ENCODE peak calls at places on chromosomes 16 and 17, in five cellular contexts. One of them, this sample, is unnamed.
A peak's percentile ranks its signal among the peaks of the same experiment; 100 is the strongest.

GRCh38 chr17:28185658-28186057 is 133.3 kb upstream of the TMEM97 start:
- DNase-seq in bronchial epithelial cell: no peak
- DNase-seq in GM10248: no peak
- DNase-seq in H54: no peak
- DNase-seq in stimulated activated CD4-positive, alpha-beta T cell treated with anti-CD3 and anti-CD28 coated beads, Interleukin-4, amount 100 ng/mL, for 1 hour: no peak
- DNase-seq in this sample: no peak

GRCh38 chr17:17236295-17237025 is 508 bp downstream of the FLCN start:
- DNase-seq in bronchial epithelial cell: peak; percentile 37
- DNase-seq in GM10248: no peak
- DNase-seq in H54: no peak
- DNase-seq in stimulated activated CD4-positive, alpha-beta T cell treated with anti-CD3 and anti-CD28 coated beads, Interleukin-4, amount 100 ng/mL, for 1 hour: no peak
- DNase-seq in this sample: peak; percentile 5

GRCh38 chr17:55606431-55606830 is 95.2 kb upstream of the SMIM36 start:
- DNase-seq in bronchial epithelial cell: no peak
- DNase-seq in GM10248: no peak
- DNase-seq in H54: no peak
- DNase-seq in stimulated activated CD4-positive, alpha-beta T cell treated with anti-CD3 and anti-CD28 coated beads, Interleukin-4, amount 100 ng/mL, for 1 hour: no peak
- DNase-seq in this sample: no peak

GRCh38 chr17:10130263-10130662 is 68.1 kb downstream of the GAS7 start:
- DNase-seq in bronchial epithelial cell: no peak
- DNase-seq in GM10248: no peak
- DNase-seq in H54: no peak
- DNase-seq in stimulated activated CD4-positive, alpha-beta T cell treated with anti-CD3 and anti-CD28 coated beads, Interleukin-4, amount 100 ng/mL, for 1 hour: no peak
- DNase-seq in this sample: no peak

GRCh38 chr16:84065536-84066132 is 23.0 kb upstream of the SLC38A8 start:
- DNase-seq in bronchial epithelial cell: peak; percentile 61
- DNase-seq in GM10248: no peak
- DNase-seq in H54: no peak
- DNase-seq in stimulated activated CD4-positive, alpha-beta T cell treated with anti-CD3 and anti-CD28 coated beads, Interleukin-4, amount 100 ng/mL, for 1 hour: peak; percentile 32
- DNase-seq in this sample: peak; percentile 43

GRCh38 chr17:79796570-79797491 is at the start of gene CBX8:
- DNase-seq in bronchial epithelial cell: peak; percentile 94
- DNase-seq in GM10248: peak; percentile 100
- DNase-seq in H54: peak; percentile 99
- DNase-seq in stimulated activated CD4-positive, alpha-beta T cell treated with anti-CD3 and anti-CD28 coated beads, Interleukin-4, amount 100 ng/mL, for 1 hour: peak; percentile 99
- DNase-seq in this sample: peak; percentile 97

GRCh38 chr16:30961384-30961783 is 3.8 kb downstream of the SETD1A start:
- DNase-seq in bronchial epithelial cell: no peak
- DNase-seq in GM10248: no peak
- DNase-seq in H54: no peak
- DNase-seq in stimulated activated CD4-positive, alpha-beta T cell treated with anti-CD3 and anti-CD28 coated beads, Interleukin-4, amount 100 ng/mL, for 1 hour: no peak
- DNase-seq in this sample: no peak

GRCh38 chr17:33113281-33114010 is 121.8 kb downstream of the SPACA3 start:
- DNase-seq in bronchial epithelial cell: no peak
- DNase-seq in GM10248: no peak
- DNase-seq in H54: no peak
- DNase-seq in stimulated activated CD4-positive, alpha-beta T cell treated with anti-CD3 and anti-CD28 coated beads, Interleukin-4, amount 100 ng/mL, for 1 hour: no peak
- DNase-seq in this sample: no peak

GRCh38 chr16:27403601-27403992 is 1.6 kb downstream of the IL21R start:
- DNase-seq in bronchial epithelial cell: no peak
- DNase-seq in GM10248: no peak
- DNase-seq in H54: no peak
- DNase-seq in stimulated activated CD4-positive, alpha-beta T cell treated with anti-CD3 and anti-CD28 coated beads, Interleukin-4, amount 100 ng/mL, for 1 hour: no peak
- DNase-seq in this sample: no peak

GRCh38 chr16:70304892-70305448 is 6.0 kb downstream of the DDX19B start:
- DNase-seq in bronchial epithelial cell: peak; percentile 22
- DNase-seq in GM10248: no peak
- DNase-seq in H54: no peak
- DNase-seq in stimulated activated CD4-positive, alpha-beta T cell treated with anti-CD3 and anti-CD28 coated beads, Interleukin-4, amount 100 ng/mL, for 1 hour: no peak
- DNase-seq in this sample: no peak

GRCh38 chr17:882827-883585 is 96.6 kb downstream of the NXN start:
- DNase-seq in bronchial epithelial cell: peak; percentile 28
- DNase-seq in GM10248: no peak
- DNase-seq in H54: no peak
- DNase-seq in stimulated activated CD4-positive, alpha-beta T cell treated with anti-CD3 and anti-CD28 coated beads, Interleukin-4, amount 100 ng/mL, for 1 hour: no peak
- DNase-seq in this sample: no peak

GRCh38 chr17:7014995-7015586 is 2.7 kb downstream of the RNASEK start:
- DNase-seq in bronchial epithelial cell: peak; percentile 32
- DNase-seq in GM10248: peak; percentile 52
- DNase-seq in H54: peak; percentile 62
- DNase-seq in stimulated activated CD4-positive, alpha-beta T cell treated with anti-CD3 and anti-CD28 coated beads, Interleukin-4, amount 100 ng/mL, for 1 hour: peak; percentile 70
- DNase-seq in this sample: no peak

GRCh38 chr16:74168445-74168844 is 128.2 kb upstream of the PSMD7 start:
- DNase-seq in bronchial epithelial cell: no peak
- DNase-seq in GM10248: no peak
- DNase-seq in H54: no peak
- DNase-seq in stimulated activated CD4-positive, alpha-beta T cell treated with anti-CD3 and anti-CD28 coated beads, Interleukin-4, amount 100 ng/mL, for 1 hour: no peak
- DNase-seq in this sample: no peak

GRCh38 chr16:31215287-31216115 is 1.4 kb downstream of the PYDC1 start:
- DNase-seq in bronchial epithelial cell: peak; percentile 40
- DNase-seq in GM10248: peak; percentile 59
- DNase-seq in H54: peak; percentile 99
- DNase-seq in stimulated activated CD4-positive, alpha-beta T cell treated with anti-CD3 and anti-CD28 coated beads, Interleukin-4, amount 100 ng/mL, for 1 hour: no peak
- DNase-seq in this sample: no peak